ENCODE peak calls at places on chromosome 2, in eight cellular contexts. One of them, this sample, is unnamed.

GRCh38 chr2:74391209-74391579 is 11.1 kb upstream of the DCTN1 start:
- DNase-seq in kidney epithelial cell: no peak
- DNase-seq in PC-3: peak
- DNase-seq in PC-9: no peak
- DNase-seq in fibroblast of the aortic adventitia: peak
- DNase-seq in esophagus squamous epithelium: no peak
- DNase-seq in fibroblast of mammary gland: no peak
- DNase-seq in BJ: no peak
- DNase-seq in this sample: no peak

GRCh38 chr2:3128786-3129185 is 248.8 kb downstream of the EIPR1 start:
- DNase-seq in fibroblast of the aortic adventitia: no peak
- DNase-seq in esophagus squamous epithelium: no peak
- DNase-seq in BJ: no peak
- DNase-seq in kidney epithelial cell: no peak
- DNase-seq in PC-9: no peak
- DNase-seq in PC-3: no peak
- DNase-seq in fibroblast of mammary gland: no peak
- DNase-seq in this sample: no peak

GRCh38 chr2:182559623-182560022 is 132.8 kb upstream of the PDE1A start:
- DNase-seq in PC-3: no peak
- DNase-seq in fibroblast of mammary gland: peak
- DNase-seq in esophagus squamous epithelium: no peak
- DNase-seq in PC-9: no peak
- DNase-seq in BJ: no peak
- DNase-seq in fibroblast of the aortic adventitia: no peak
- DNase-seq in kidney epithelial cell: no peak
- DNase-seq in this sample: no peak

GRCh38 chr2:231187736-231188505 is 10.5 kb upstream of the ARMC9 start:
- DNase-seq in esophagus squamous epithelium: no peak
- DNase-seq in fibroblast of the aortic adventitia: peak
- DNase-seq in fibroblast of mammary gland: peak
- DNase-seq in PC-9: no peak
- DNase-seq in kidney epithelial cell: no peak
- DNase-seq in BJ: no peak
- DNase-seq in PC-3: no peak
- DNase-seq in this sample: peak

GRCh38 chr2:209368924-209369323 is 54.9 kb upstream of the MAP2 start:
- DNase-seq in PC-9: peak
- DNase-seq in fibroblast of mammary gland: peak
- DNase-seq in fibroblast of the aortic adventitia: peak
- DNase-seq in PC-3: peak
- DNase-seq in BJ: peak
- DNase-seq in esophagus squamous epithelium: no peak
- DNase-seq in kidney epithelial cell: peak
- DNase-seq in this sample: peak

GRCh38 chr2:207133862-207134519 is 31.8 kb downstream of the KLF7 start:
- DNase-seq in BJ: peak
- DNase-seq in PC-9: peak
- DNase-seq in kidney epithelial cell: peak
- DNase-seq in fibroblast of mammary gland: peak
- DNase-seq in fibroblast of the aortic adventitia: peak
- DNase-seq in esophagus squamous epithelium: no peak
- DNase-seq in PC-3: peak
- DNase-seq in this sample: peak

GRCh38 chr2:169091761-169092523 is 22.6 kb downstream of the DHRS9 start:
- DNase-seq in PC-3: peak
- DNase-seq in kidney epithelial cell: peak
- DNase-seq in fibroblast of mammary gland: peak
- DNase-seq in BJ: no peak
- DNase-seq in esophagus squamous epithelium: no peak
- DNase-seq in PC-9: peak
- DNase-seq in fibroblast of the aortic adventitia: peak
- DNase-seq in this sample: no peak

GRCh38 chr2:55901941-55902340 is 21.6 kb downstream of the EFEMP1 start:
- DNase-seq in kidney epithelial cell: peak
- DNase-seq in BJ: no peak
- DNase-seq in esophagus squamous epithelium: no peak
- DNase-seq in PC-9: no peak
- DNase-seq in fibroblast of mammary gland: peak
- DNase-seq in fibroblast of the aortic adventitia: no peak
- DNase-seq in PC-3: no peak
- DNase-seq in this sample: no peak

GRCh38 chr2:203993560-203993959 is 57.0 kb downstream of the ICOS start:
- DNase-seq in esophagus squamous epithelium: no peak
- DNase-seq in fibroblast of the aortic adventitia: no peak
- DNase-seq in PC-9: no peak
- DNase-seq in BJ: no peak
- DNase-seq in kidney epithelial cell: no peak
- DNase-seq in fibroblast of mammary gland: no peak
- DNase-seq in PC-3: no peak
- DNase-seq in this sample: no peak

GRCh38 chr2:241701405-241702154 is at the start of gene ING5:
- DNase-seq in fibroblast of mammary gland: peak
- DNase-seq in kidney epithelial cell: no peak
- DNase-seq in PC-3: peak
- DNase-seq in PC-9: peak
- DNase-seq in BJ: peak
- DNase-seq in esophagus squamous epithelium: peak
- DNase-seq in fibroblast of the aortic adventitia: peak
- DNase-seq in this sample: peak

GRCh38 chr2:46977899-46978298 is 62.3 kb upstream of the MCFD2 start:
- DNase-seq in PC-9: no peak
- DNase-seq in BJ: no peak
- DNase-seq in esophagus squamous epithelium: no peak
- DNase-seq in kidney epithelial cell: no peak
- DNase-seq in fibroblast of the aortic adventitia: no peak
- DNase-seq in PC-3: no peak
- DNase-seq in fibroblast of mammary gland: no peak
- DNase-seq in this sample: no peak

GRCh38 chr2:38692636-38693318 is 26.9 kb downstream of the GALM start:
- DNase-seq in PC-3: peak
- DNase-seq in kidney epithelial cell: no peak
- DNase-seq in BJ: no peak
- DNase-seq in PC-9: peak
- DNase-seq in fibroblast of mammary gland: no peak
- DNase-seq in esophagus squamous epithelium: no peak
- DNase-seq in fibroblast of the aortic adventitia: no peak
- DNase-seq in this sample: no peak

GRCh38 chr2:39898934-39899333 is 119.9 kb upstream of the THUMPD2 start:
- DNase-seq in PC-3: peak
- DNase-seq in fibroblast of the aortic adventitia: peak
- DNase-seq in kidney epithelial cell: no peak
- DNase-seq in BJ: no peak
- DNase-seq in PC-9: no peak
- DNase-seq in esophagus squamous epithelium: no peak
- DNase-seq in fibroblast of mammary gland: no peak
- DNase-seq in this sample: no peak

GRCh38 chr2:119253114-119253702 is 29.6 kb downstream of the STEAP3 start:
- DNase-seq in esophagus squamous epithelium: no peak
- DNase-seq in PC-3: peak
- DNase-seq in kidney epithelial cell: no peak
- DNase-seq in fibroblast of mammary gland: peak
- DNase-seq in PC-9: no peak
- DNase-seq in fibroblast of the aortic adventitia: peak
- DNase-seq in BJ: peak
- DNase-seq in this sample: no peak

GRCh38 chr2:216379955-216380354 is 7.7 kb upstream of the MARCHF4 start:
- DNase-seq in fibroblast of mammary gland: no peak
- DNase-seq in BJ: no peak
- DNase-seq in kidney epithelial cell: no peak
- DNase-seq in PC-9: no peak
- DNase-seq in esophagus squamous epithelium: no peak
- DNase-seq in PC-3: no peak
- DNase-seq in fibroblast of the aortic adventitia: no peak
- DNase-seq in this sample: no peak

GRCh38 chr2:216717491-216717901 is 22.1 kb upstream of the IGFBP5 start:
- DNase-seq in fibroblast of mammary gland: no peak
- DNase-seq in PC-9: no peak
- DNase-seq in BJ: no peak
- DNase-seq in PC-3: no peak
- DNase-seq in fibroblast of the aortic adventitia: no peak
- DNase-seq in kidney epithelial cell: no peak
- DNase-seq in esophagus squamous epithelium: no peak
- DNase-seq in this sample: no peak

GRCh38 chr2:203533696-203534471 is 1.2 kb downstream of the RAPH1 start:
- DNase-seq in fibroblast of mammary gland: peak
- DNase-seq in PC-9: no peak
- DNase-seq in BJ: peak
- DNase-seq in kidney epithelial cell: no peak
- DNase-seq in fibroblast of the aortic adventitia: peak
- DNase-seq in esophagus squamous epithelium: no peak
- DNase-seq in PC-3: peak
- DNase-seq in this sample: peak

GRCh38 chr2:157940024-157940423 is 63.9 kb upstream of the ACVR1 start:
- DNase-seq in PC-3: peak
- DNase-seq in BJ: no peak
- DNase-seq in kidney epithelial cell: no peak
- DNase-seq in esophagus squamous epithelium: no peak
- DNase-seq in fibroblast of the aortic adventitia: no peak
- DNase-seq in fibroblast of mammary gland: peak
- DNase-seq in PC-9: no peak
- DNase-seq in this sample: no peak

DNA sequence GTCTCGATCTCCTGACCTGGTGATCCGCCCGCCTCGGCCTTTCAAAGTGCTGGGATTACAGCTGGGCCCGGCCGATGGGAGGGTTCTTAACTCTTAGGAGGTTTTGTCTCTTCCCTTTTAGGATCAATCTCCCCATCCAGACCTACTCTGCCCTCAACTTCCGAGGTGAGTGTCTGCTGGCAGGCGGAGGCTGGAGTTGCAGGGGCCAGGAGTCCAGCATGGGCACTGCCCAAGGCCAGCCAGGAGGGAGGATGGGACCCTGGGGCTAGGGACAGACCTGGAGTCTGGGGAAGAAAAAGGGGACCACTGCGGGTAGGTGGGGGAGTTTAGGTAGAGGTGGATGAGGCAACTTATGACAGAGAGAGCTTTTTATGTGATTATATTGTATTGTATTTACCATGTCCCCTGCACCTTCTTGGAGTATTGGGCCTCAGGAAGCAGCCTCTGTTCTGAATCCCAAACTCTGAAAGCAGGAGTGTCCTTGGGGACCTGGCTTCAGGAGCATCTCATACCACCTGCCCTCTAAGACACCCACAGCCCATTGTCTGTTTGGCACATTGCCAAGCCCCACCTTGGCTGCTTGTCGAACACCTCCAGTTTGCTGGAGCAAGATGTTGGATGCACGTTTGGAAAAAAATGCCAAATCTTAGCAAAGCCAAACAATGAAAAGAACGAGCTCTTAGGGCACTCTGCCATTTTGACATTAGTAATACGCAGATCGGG is 5.6 kb downstream of the DES start:
- DNase-seq in PC-9: no peak
- DNase-seq in BJ: no peak
- DNase-seq in PC-3: no peak
- DNase-seq in esophagus squamous epithelium: no peak
- DNase-seq in kidney epithelial cell: no peak
- DNase-seq in fibroblast of mammary gland: no peak
- DNase-seq in fibroblast of the aortic adventitia: no peak
- DNase-seq in this sample: no peak
- H3K4me3 ChIP-seq in PC-9: no peak
- H3K4me3 ChIP-seq in BJ: no peak
- H3K4me3 ChIP-seq in PC-3: no peak
- H3K4me3 ChIP-seq in esophagus squamous epithelium: peak
- H3K4me3 ChIP-seq in kidney epithelial cell: no peak
- H3K4me3 ChIP-seq in fibroblast of mammary gland: no peak
- H3K4me3 ChIP-seq in fibroblast of the aortic adventitia: no peak
- H3K4me3 ChIP-seq in this sample: no peak

GRCh38 chr2:121532894-121533293 is 2.2 kb downstream of the RNU4ATAC start:
- DNase-seq in fibroblast of mammary gland: no peak
- DNase-seq in esophagus squamous epithelium: no peak
- DNase-seq in PC-3: peak
- DNase-seq in BJ: no peak
- DNase-seq in PC-9: peak
- DNase-seq in kidney epithelial cell: peak
- DNase-seq in fibroblast of the aortic adventitia: no peak
- DNase-seq in this sample: no peak
- TF ChIP-seq CTCF in fibroblast of mammary gland: no peak
- TF ChIP-seq CTCF in esophagus squamous epithelium: no peak
- TF ChIP-seq CTCF in PC-3: no peak
- TF ChIP-seq CTCF in BJ: no peak
- TF ChIP-seq CTCF in PC-9: no peak
- TF ChIP-seq CTCF in kidney epithelial cell: no peak
- TF ChIP-seq CTCF in fibroblast of the aortic adventitia: no peak
- TF ChIP-seq CTCF in this sample: no peak

DNA sequence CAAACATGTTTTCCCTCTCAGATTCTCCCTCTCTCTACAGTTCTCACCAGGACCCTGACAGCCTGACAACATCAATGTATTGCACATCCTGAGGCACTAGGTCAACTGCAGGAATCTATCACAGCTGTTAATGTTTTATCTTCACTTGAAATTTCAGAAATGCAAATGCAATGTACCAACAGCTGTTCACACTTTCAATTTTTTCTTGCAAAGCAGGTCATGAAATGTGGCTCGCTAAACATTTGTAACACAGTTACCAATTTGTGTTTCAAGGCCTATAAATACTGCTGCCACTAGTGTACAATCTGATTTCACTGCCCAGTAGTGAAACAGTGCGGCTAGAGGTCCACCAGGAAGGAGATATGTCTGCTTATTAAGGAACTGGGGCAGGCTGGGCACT is 147.8 kb downstream of the EXOC6B start:
- DNase-seq in fibroblast of the aortic adventitia: no peak
- DNase-seq in PC-9: no peak
- DNase-seq in esophagus squamous epithelium: no peak
- DNase-seq in BJ: no peak
- DNase-seq in fibroblast of mammary gland: no peak
- DNase-seq in kidney epithelial cell: no peak
- DNase-seq in PC-3: no peak
- DNase-seq in this sample: no peak
- H3K4me3 ChIP-seq in fibroblast of the aortic adventitia: no peak
- H3K4me3 ChIP-seq in PC-9: no peak
- H3K4me3 ChIP-seq in esophagus squamous epithelium: no peak
- H3K4me3 ChIP-seq in BJ: no peak
- H3K4me3 ChIP-seq in fibroblast of mammary gland: no peak
- H3K4me3 ChIP-seq in kidney epithelial cell: no peak
- H3K4me3 ChIP-seq in PC-3: no peak
- H3K4me3 ChIP-seq in this sample: no peak

GRCh38 chr2:72911256-72911655 is 6.1 kb upstream of the EMX1 start:
- DNase-seq in fibroblast of the aortic adventitia: no peak
- DNase-seq in fibroblast of mammary gland: peak
- DNase-seq in kidney epithelial cell: no peak
- DNase-seq in esophagus squamous epithelium: no peak
- DNase-seq in BJ: no peak
- DNase-seq in PC-9: no peak
- DNase-seq in PC-3: peak
- DNase-seq in this sample: no peak

GRCh38 chr2:72915907-72916742 is 1.2 kb upstream of the EMX1 start:
- DNase-seq in fibroblast of mammary gland: no peak
- DNase-seq in BJ: no peak
- DNase-seq in fibroblast of the aortic adventitia: no peak
- DNase-seq in PC-3: peak
- DNase-seq in kidney epithelial cell: no peak
- DNase-seq in PC-9: peak
- DNase-seq in esophagus squamous epithelium: no peak
- DNase-seq in this sample: no peak

GRCh38 chr2:72914226-72915075 is 2.9 kb upstream of the EMX1 start:
- DNase-seq in BJ: no peak
- DNase-seq in PC-9: no peak
- DNase-seq in fibroblast of mammary gland: no peak
- DNase-seq in PC-3: no peak
- DNase-seq in fibroblast of the aortic adventitia: no peak
- DNase-seq in esophagus squamous epithelium: no peak
- DNase-seq in kidney epithelial cell: no peak
- DNase-seq in this sample: no peak

GRCh38 chr2:72915076-72915906 is 2.0 kb upstream of the EMX1 start:
- DNase-seq in kidney epithelial cell: no peak
- DNase-seq in PC-9: no peak
- DNase-seq in fibroblast of the aortic adventitia: no peak
- DNase-seq in fibroblast of mammary gland: no peak
- DNase-seq in esophagus squamous epithelium: no peak
- DNase-seq in BJ: no peak
- DNase-seq in PC-3: no peak
- DNase-seq in this sample: no peak

GRCh38 chr2:72913531-72914225 is 3.6 kb upstream of the EMX1 start:
- DNase-seq in PC-9: no peak
- DNase-seq in PC-3: no peak
- DNase-seq in esophagus squamous epithelium: no peak
- DNase-seq in BJ: no peak
- DNase-seq in kidney epithelial cell: no peak
- DNase-seq in fibroblast of the aortic adventitia: no peak
- DNase-seq in fibroblast of mammary gland: no peak
- DNase-seq in this sample: no peak
- TF ChIP-seq CTCF in PC-9: no peak
- TF ChIP-seq CTCF in PC-3: peak
- TF ChIP-seq CTCF in esophagus squamous epithelium: no peak
- TF ChIP-seq CTCF in BJ: peak
- TF ChIP-seq CTCF in kidney epithelial cell: peak
- TF ChIP-seq CTCF in fibroblast of the aortic adventitia: peak
- TF ChIP-seq CTCF in fibroblast of mammary gland: peak
- TF ChIP-seq CTCF in this sample: no peak

This sample was measured in AG04449.